ENCODE peak calls at places on chromosomes 2 and 18, in six cellular contexts. One of them, this sample, is unnamed.

GRCh38 chr2:64017811-64018714 is 1.2 kb downstream of the VPS54 start:
- DNase-seq in esophagus muscularis mucosa: no peak
- DNase-seq in ovary: no peak
- DNase-seq in tibial nerve: no peak
- DNase-seq in prostate gland: peak; percentile 13
- DNase-seq in H1: no peak
- DNase-seq in this sample: no peak

GRCh38 chr2:130354135-130354420 is 1.8 kb upstream of the PTPN18 start:
- DNase-seq in H1: no peak
- DNase-seq in esophagus muscularis mucosa: no peak
- DNase-seq in tibial nerve: no peak
- DNase-seq in prostate gland: no peak
- DNase-seq in ovary: no peak
- DNase-seq in this sample: no peak

GRCh38 chr2:61707984-61708852 is 145.6 kb downstream of the FAM161A start:
- DNase-seq in prostate gland: peak; percentile 60
- DNase-seq in esophagus muscularis mucosa: peak; percentile 89
- DNase-seq in tibial nerve: no peak
- DNase-seq in H1: no peak
- DNase-seq in ovary: no peak
- DNase-seq in this sample: peak; percentile 60

GRCh38 chr18:39558658-39559057 is 1993.1 kb upstream of the CELF4 start:
- DNase-seq in tibial nerve: no peak
- DNase-seq in prostate gland: no peak
- DNase-seq in ovary: no peak
- DNase-seq in esophagus muscularis mucosa: no peak
- DNase-seq in H1: no peak
- DNase-seq in this sample: no peak

GRCh38 chr2:197920088-197920487 is 115.7 kb downstream of the PLCL1 start:
- DNase-seq in H1: no peak
- DNase-seq in ovary: no peak
- DNase-seq in tibial nerve: no peak
- DNase-seq in prostate gland: no peak
- DNase-seq in esophagus muscularis mucosa: no peak
- DNase-seq in this sample: no peak

GRCh38 chr2:202169131-202169530 is 69.3 kb downstream of the SUMO1 start:
- DNase-seq in ovary: no peak
- DNase-seq in tibial nerve: no peak
- DNase-seq in esophagus muscularis mucosa: no peak
- DNase-seq in prostate gland: no peak
- DNase-seq in H1: no peak
- DNase-seq in this sample: no peak

GRCh38 chr18:7904529-7904928 is 337.4 kb downstream of the PTPRM start:
- DNase-seq in ovary: no peak
- DNase-seq in prostate gland: no peak
- DNase-seq in tibial nerve: no peak
- DNase-seq in esophagus muscularis mucosa: no peak
- DNase-seq in H1: no peak
- DNase-seq in this sample: no peak

GRCh38 chr2:99112617-99113016 is 28.9 kb upstream of the C2orf15 start:
- DNase-seq in esophagus muscularis mucosa: no peak
- DNase-seq in ovary: no peak
- DNase-seq in prostate gland: no peak
- DNase-seq in H1: no peak
- DNase-seq in tibial nerve: no peak
- DNase-seq in this sample: no peak

GRCh38 chr2:60556998-60557955 is 3.8 kb upstream of the BCL11A start:
- DNase-seq in tibial nerve: no peak
- DNase-seq in H1: no peak
- DNase-seq in esophagus muscularis mucosa: no peak
- DNase-seq in ovary: no peak
- DNase-seq in prostate gland: no peak
- DNase-seq in this sample: no peak

GRCh38 chr18:34223164-34223892 is 1.4 kb downstream of the NOL4 start:
- DNase-seq in tibial nerve: no peak
- DNase-seq in ovary: no peak
- DNase-seq in prostate gland: no peak
- DNase-seq in esophagus muscularis mucosa: no peak
- DNase-seq in H1: no peak
- DNase-seq in this sample: no peak

GRCh38 chr2:208010501-208010900 is 14.8 kb downstream of the PLEKHM3 start:
- DNase-seq in tibial nerve: no peak
- DNase-seq in H1: no peak
- DNase-seq in esophagus muscularis mucosa: no peak
- DNase-seq in prostate gland: no peak
- DNase-seq in ovary: no peak
- DNase-seq in this sample: no peak

GRCh38 chr2:119488245-119489182 is 35.8 kb downstream of the SCTR start:
- DNase-seq in tibial nerve: peak; percentile 3
- DNase-seq in prostate gland: no peak
- DNase-seq in ovary: no peak
- DNase-seq in H1: no peak
- DNase-seq in esophagus muscularis mucosa: peak; percentile 86
- DNase-seq in this sample: peak; percentile 71

GRCh38 chr2:170917219-170917851 is 11.7 kb upstream of the GORASP2 start:
- DNase-seq in H1: no peak
- DNase-seq in tibial nerve: no peak
- DNase-seq in ovary: no peak
- DNase-seq in prostate gland: no peak
- DNase-seq in esophagus muscularis mucosa: no peak
- DNase-seq in this sample: no peak

GRCh38 chr2:86461042-86461743 is 20.0 kb downstream of the KDM3A start:
- DNase-seq in tibial nerve: no peak
- DNase-seq in ovary: no peak
- DNase-seq in H1: no peak
- DNase-seq in prostate gland: no peak
- DNase-seq in esophagus muscularis mucosa: no peak
- DNase-seq in this sample: no peak

GRCh38 chr2:168116448-168116847 is 130.9 kb downstream of the STK39 start:
- DNase-seq in ovary: no peak
- DNase-seq in prostate gland: no peak
- DNase-seq in H1: no peak
- DNase-seq in esophagus muscularis mucosa: no peak
- DNase-seq in tibial nerve: no peak
- DNase-seq in this sample: no peak

GRCh38 chr2:197052371-197052770 is 125.9 kb upstream of the PGAP1 start:
- DNase-seq in tibial nerve: no peak
- DNase-seq in prostate gland: no peak
- DNase-seq in H1: no peak
- DNase-seq in ovary: no peak
- DNase-seq in esophagus muscularis mucosa: no peak
- DNase-seq in this sample: no peak

GRCh38 chr2:71743995-71744675 is 290.8 kb downstream of the DYSF start:
- DNase-seq in H1: no peak
- DNase-seq in esophagus muscularis mucosa: peak; percentile 89
- DNase-seq in tibial nerve: no peak
- DNase-seq in ovary: no peak
- DNase-seq in prostate gland: no peak
- DNase-seq in this sample: no peak

GRCh38 chr2:21415234-21415633 is 291.5 kb downstream of the TDRD15 start:
- DNase-seq in ovary: no peak
- DNase-seq in esophagus muscularis mucosa: no peak
- DNase-seq in prostate gland: no peak
- DNase-seq in tibial nerve: no peak
- DNase-seq in H1: no peak
- DNase-seq in this sample: no peak

GRCh38 chr18:65955747-65956146 is 204.9 kb downstream of the CDH7 start:
- DNase-seq in H1: no peak
- DNase-seq in prostate gland: no peak
- DNase-seq in tibial nerve: no peak
- DNase-seq in esophagus muscularis mucosa: no peak
- DNase-seq in ovary: no peak
- DNase-seq in this sample: no peak

GRCh38 chr2:231347081-231347480 is 48.4 kb upstream of the B3GNT7 start:
- DNase-seq in prostate gland: no peak
- DNase-seq in tibial nerve: no peak
- DNase-seq in H1: no peak
- DNase-seq in ovary: no peak
- DNase-seq in esophagus muscularis mucosa: no peak
- DNase-seq in this sample: peak; percentile 43

GRCh38 chr2:190791347-190791982 is 89.2 kb upstream of the GLS start:
- DNase-seq in prostate gland: no peak
- DNase-seq in H1: no peak
- DNase-seq in ovary: no peak
- DNase-seq in esophagus muscularis mucosa: no peak
- DNase-seq in tibial nerve: peak; percentile 28
- DNase-seq in this sample: no peak

GRCh38 chr2:10036095-10036879 is 7.1 kb upstream of the KLF11 start:
- DNase-seq in prostate gland: no peak
- DNase-seq in H1: no peak
- DNase-seq in tibial nerve: no peak
- DNase-seq in ovary: no peak
- DNase-seq in esophagus muscularis mucosa: no peak
- DNase-seq in this sample: peak; percentile 91

GRCh38 chr2:112674229-112674628 is 28.5 kb downstream of the SLC20A1 start:
- DNase-seq in ovary: no peak
- DNase-seq in tibial nerve: peak; percentile 64
- DNase-seq in prostate gland: peak; percentile 32
- DNase-seq in esophagus muscularis mucosa: no peak
- DNase-seq in H1: no peak
- DNase-seq in this sample: peak; percentile 54

GRCh38 chr2:67840460-67841068 is 222.2 kb downstream of the C1D start:
- DNase-seq in prostate gland: peak; percentile 61
- DNase-seq in H1: peak; percentile 39
- DNase-seq in ovary: peak; percentile 59
- DNase-seq in tibial nerve: peak; percentile 36
- DNase-seq in esophagus muscularis mucosa: no peak
- DNase-seq in this sample: peak; percentile 62

DNA sequence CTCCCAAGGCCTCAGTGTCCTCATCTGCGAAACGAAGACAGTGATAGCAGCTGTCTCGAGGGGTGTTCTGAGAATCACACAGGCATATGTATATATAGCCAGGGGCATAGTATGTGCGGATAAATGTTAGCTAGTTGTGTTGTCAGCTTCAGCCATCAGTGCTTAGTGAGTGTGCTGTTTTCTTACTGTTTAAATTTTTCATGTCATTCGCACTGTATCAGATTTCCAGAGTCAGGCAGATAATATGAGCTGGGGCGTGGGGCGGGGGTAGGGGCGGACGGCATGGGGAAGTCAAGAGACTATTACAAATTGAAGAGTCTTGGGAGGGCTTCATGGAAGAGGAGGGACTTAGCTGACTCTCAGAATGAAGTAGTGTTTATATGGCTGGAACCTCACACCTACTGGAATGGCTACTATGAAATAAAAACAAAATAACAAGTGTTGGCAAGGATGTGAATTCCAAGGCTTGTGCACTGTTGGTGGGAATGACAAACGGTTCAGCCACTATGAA is 7.0 kb downstream of the TRAPPC12 start:
- DNase-seq in prostate gland: no peak
- DNase-seq in H1: no peak
- DNase-seq in esophagus muscularis mucosa: no peak
- DNase-seq in ovary: no peak
- DNase-seq in tibial nerve: no peak
- DNase-seq in this sample: no peak
- H3K36me3 ChIP-seq in prostate gland: peaks cover 10% of the 10 kb centered on the region
- H3K36me3 ChIP-seq in H1: peaks cover 20% of the 10 kb centered on the region
- H3K36me3 ChIP-seq in esophagus muscularis mucosa: peaks cover 26% of the 10 kb centered on the region
- H3K36me3 ChIP-seq in ovary: no peaks in the 10 kb centered on the region
- H3K36me3 ChIP-seq in tibial nerve: peaks cover 14% of the 10 kb centered on the region
- H3K36me3 ChIP-seq in this sample: peaks cover 54% of the 10 kb centered on the region

DNA sequence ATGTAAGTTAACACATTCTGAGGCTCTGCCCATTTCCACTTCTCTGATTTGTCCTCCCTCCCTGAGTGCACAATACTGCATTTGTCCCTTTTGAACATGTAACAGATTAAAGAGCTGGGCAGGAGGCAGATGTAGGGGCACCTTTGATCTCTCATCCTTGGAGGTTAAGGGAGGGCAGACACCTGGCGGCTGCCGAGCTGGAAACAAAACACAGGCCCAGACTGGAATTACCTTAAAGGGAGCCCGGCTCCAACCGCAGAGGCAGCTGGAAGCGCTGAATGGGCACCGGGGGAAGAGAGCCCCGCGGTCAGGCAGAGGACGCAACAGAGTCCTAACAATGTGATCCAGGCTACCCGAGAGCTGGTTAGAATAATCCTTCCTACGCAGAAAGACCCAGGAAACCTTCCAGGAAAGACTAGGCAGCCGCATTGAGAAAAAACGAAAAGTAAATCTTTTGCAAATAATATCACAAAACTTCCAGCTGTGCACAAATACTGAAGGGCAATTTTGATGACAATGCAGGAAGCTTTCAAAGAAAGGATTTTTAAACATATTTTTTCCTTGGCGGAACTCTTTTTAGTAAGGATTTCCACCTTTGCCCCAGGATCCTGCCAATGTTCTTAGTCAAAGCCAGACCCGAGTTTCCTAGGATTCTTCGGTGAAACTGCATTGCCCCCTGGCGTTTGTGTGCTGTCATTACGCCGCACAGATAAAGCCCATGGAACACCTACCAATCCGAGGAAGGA is 216.0 kb downstream of the TGIF1 start:
- DNase-seq in ovary: peak; percentile 71
- DNase-seq in prostate gland: peak; percentile 85
- DNase-seq in H1: peak; percentile 81
- DNase-seq in tibial nerve: peak; percentile 86
- DNase-seq in esophagus muscularis mucosa: peak; percentile 94
- DNase-seq in this sample: peak; percentile 86
- TF ChIP-seq POLR2A in ovary: no peak
- TF ChIP-seq POLR2A in prostate gland: no peak
- TF ChIP-seq POLR2A in H1: no peak
- TF ChIP-seq POLR2A in tibial nerve: no peak
- TF ChIP-seq POLR2A in esophagus muscularis mucosa: no peak
- TF ChIP-seq POLR2A in this sample: no peak

GRCh38 chr18:657311-657997 is at the start of gene TYMS:
- DNase-seq in esophagus muscularis mucosa: no peak
- DNase-seq in prostate gland: peak; percentile 17
- DNase-seq in ovary: no peak
- DNase-seq in tibial nerve: no peak
- DNase-seq in H1: no peak
- DNase-seq in this sample: peak; percentile 49
- TF ChIP-seq CTCF in esophagus muscularis mucosa: no peak
- TF ChIP-seq CTCF in prostate gland: no peak
- TF ChIP-seq CTCF in ovary: no peak
- TF ChIP-seq CTCF in tibial nerve: no peak
- TF ChIP-seq CTCF in H1: no peak
- TF ChIP-seq CTCF in this sample: no peak

DNA sequence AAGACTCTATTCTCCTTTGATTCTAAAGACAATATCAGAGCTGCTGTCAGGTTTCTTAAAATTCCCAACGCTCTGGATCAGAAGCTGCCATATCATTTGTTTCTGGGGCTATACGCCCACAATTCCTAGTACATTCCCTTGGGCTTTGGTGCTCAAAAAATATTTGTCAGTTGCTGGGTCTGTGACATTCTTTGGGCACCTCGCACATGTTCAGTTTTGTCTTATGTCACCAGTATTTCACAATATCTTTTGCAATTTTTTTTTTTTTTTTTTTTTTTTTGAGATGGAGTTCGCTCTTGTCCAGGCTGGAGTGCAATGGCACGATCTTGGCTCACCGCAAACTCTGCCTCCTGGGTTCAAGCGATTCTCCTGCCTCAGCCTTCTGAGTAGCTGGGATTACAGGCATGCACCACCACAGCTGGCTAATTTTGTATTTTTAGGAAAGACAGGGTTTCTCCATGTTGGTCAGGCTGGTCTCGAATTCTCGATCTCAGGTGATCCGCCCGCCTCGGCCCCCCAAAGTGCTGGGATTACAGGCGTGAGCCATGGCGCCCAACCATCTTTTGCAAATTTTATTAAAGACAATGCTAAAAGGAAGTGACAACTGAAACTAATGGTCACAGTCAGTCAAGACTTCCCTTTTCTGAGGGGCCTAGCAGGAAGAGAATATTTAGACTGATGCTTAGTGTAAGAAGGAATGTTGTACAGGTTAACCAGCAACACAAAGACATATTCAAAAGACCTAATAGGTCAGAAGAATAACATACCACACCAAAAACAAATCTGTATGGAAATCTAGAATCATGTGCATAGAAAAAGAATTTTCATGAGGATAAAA is 6.8 kb downstream of the ZNF397 start:
- DNase-seq in esophagus muscularis mucosa: no peak
- DNase-seq in H1: no peak
- DNase-seq in ovary: no peak
- DNase-seq in prostate gland: no peak
- DNase-seq in tibial nerve: no peak
- DNase-seq in this sample: no peak
- H3K36me3 ChIP-seq in esophagus muscularis mucosa: peaks cover 58% of the 10 kb centered on the region
- H3K36me3 ChIP-seq in H1: peaks cover 76% of the 10 kb centered on the region
- H3K36me3 ChIP-seq in ovary: no peaks in the 10 kb centered on the region
- H3K36me3 ChIP-seq in prostate gland: peaks cover 9% of the 10 kb centered on the region
- H3K36me3 ChIP-seq in tibial nerve: no peaks in the 10 kb centered on the region
- H3K36me3 ChIP-seq in this sample: peaks cover 57% of the 10 kb centered on the region